ENCODE peak calls at places on chromosomes 2 and 18, in six cellular contexts. M is stimulated activated naive CD8-positive, alpha-beta T cell treated with anti-CD3 and anti-CD28 coated beads, Interleukin-15, amount 100 ng/mL, for 72 hours; D is globus pallidus; X is central memory CD8-positive, alpha-beta T cell; Y is activated CD4-positive, alpha-beta T cell treated with anti-CD3 and anti-CD28 coated beads, Interleukin-2, amount 50 U/mL, for 4 hours; J is skeletal muscle cell. H is an unnamed sample.

GRCh38 chr18:60485207-60485606 is 112.6 kb upstream of the MC4R start:
- DNase-seq in M (no peak), D (no peak), X (no peak), Y (no peak), J (no peak), H (no peak)

GRCh38 chr2:74548919-74549684 is 4.6 kb downstream of the LOXL3 start:
- DNase-seq in M (no peak), D (no peak), X (no peak), Y (no peak), J (no peak), H (no peak)

GRCh38 chr2:100237770-100238169 is 84.5 kb downstream of the LONRF2 start:
- DNase-seq in M (no peak), D (no peak), X (no peak), Y (no peak), J (no peak), H (no peak)

GRCh38 chr2:19347619-19348562 is 10.5 kb downstream of the OSR1 start:
- DNase-seq in M (peak; percentile 98), D (peak; percentile 91), X (peak; percentile 100), Y (peak; percentile 91), J (peak; percentile 96), H (peak; percentile 94)

GRCh38 chr2:174673405-174673804 is 75.8 kb upstream of the WIPF1 start:
- DNase-seq in M (no peak), D (no peak), X (no peak), Y (no peak), J (no peak), H (no peak)

GRCh38 chr2:168239281-168239680 is 8.1 kb downstream of the STK39 start:
- DNase-seq in M (no peak), D (no peak), X (no peak), Y (no peak), J (no peak), H (no peak)

GRCh38 chr2:9087151-9087681 is 83.7 kb upstream of the MBOAT2 start:
- DNase-seq in M (no peak), D (no peak), X (no peak), Y (no peak), J (no peak), H (no peak)

GRCh38 chr18:37630326-37630725 is 64.7 kb upstream of the CELF4 start:
- DNase-seq in M (no peak), D (no peak), X (no peak), Y (no peak), J (no peak), H (no peak)

GRCh38 chr18:33116376-33116775 is 324.1 kb downstream of the CCDC178 start:
- DNase-seq in M (no peak), D (no peak), X (no peak), Y (no peak), J (no peak), H (no peak)

GRCh38 chr2:175036582-175037018 is 31.4 kb upstream of the CHN1 start:
- DNase-seq in M (no peak), D (peak; percentile 23), X (no peak), Y (no peak), J (no peak), H (peak; percentile 11)

GRCh38 chr2:215973954-215974699 is 39.2 kb downstream of the MREG start:
- DNase-seq in M (no peak), D (no peak), X (no peak), Y (no peak), J (no peak), H (no peak)

GRCh38 chr2:232888099-232888836 is 18.2 kb downstream of the SNORC start:
- DNase-seq in M (no peak), D (no peak), X (no peak), Y (no peak), J (no peak), H (no peak)

GRCh38 chr2:32135409-32135808 is 30.3 kb upstream of the SLC30A6 start:
- DNase-seq in M (no peak), D (no peak), X (no peak), Y (no peak), J (peak; percentile 8), H (no peak)

GRCh38 chr2:86372641-86373502 is 35.4 kb upstream of the REEP1 start:
- DNase-seq in M (no peak), D (peak; percentile 55), X (no peak), Y (no peak), J (no peak), H (peak; percentile 41)

GRCh38 chr2:237060518-237061312 is 25.0 kb upstream of the COPS8 start:
- DNase-seq in M (no peak), D (peak; percentile 53), X (no peak), Y (no peak), J (no peak), H (peak; percentile 69)

GRCh38 chr2:224837558-224837957 is 121.4 kb upstream of the CCDC195 start:
- DNase-seq in M (no peak), D (no peak), X (no peak), Y (no peak), J (peak; percentile 79), H (no peak)

GRCh38 chr2:74292752-74293151 is 50.5 kb downstream of the SLC4A5 start:
- DNase-seq in M (no peak), D (no peak), X (no peak), Y (no peak), J (no peak), H (no peak)

H was measured in midbrain.